ENCODE peak calls at places on chromosomes 13 and 19, in four cellular contexts. One of them, this sample, is unnamed. For H4K20me1, the result is how much of the 10 kb centered on the place peaks cover.

GRCh38 chr19:15210323-15210774 is 9.6 kb upstream of the NOTCH3 start:
- DNase-seq in H9: no peak
- DNase-seq in PC-9: peak
- DNase-seq in neural progenitor cell: no peak
- DNase-seq in this sample: peak

GRCh38 chr13:77507931-77508776 is 27.4 kb upstream of the SCEL start:
- DNase-seq in H9: no peak
- DNase-seq in PC-9: peak
- DNase-seq in neural progenitor cell: no peak
- DNase-seq in this sample: peak

GRCh38 chr13:31982540-31982939 is 49.0 kb upstream of the FRY start:
- DNase-seq in H9: no peak
- DNase-seq in neural progenitor cell: no peak
- DNase-seq in PC-9: peak
- DNase-seq in this sample: peak

GRCh38 chr13:109787135-109787954 is 962 bp upstream of the IRS2 start:
- DNase-seq in PC-9: peak
- DNase-seq in H9: peak
- DNase-seq in neural progenitor cell: peak
- DNase-seq in this sample: no peak

GRCh38 chr13:87671031-87671823 is at the start of gene SLITRK5:
- DNase-seq in neural progenitor cell: peak
- DNase-seq in PC-9: peak
- DNase-seq in H9: peak
- DNase-seq in this sample: peak

GRCh38 chr13:42615691-42616090 is 41.7 kb downstream of the TNFSF11 start:
- DNase-seq in PC-9: no peak
- DNase-seq in H9: no peak
- DNase-seq in neural progenitor cell: no peak
- DNase-seq in this sample: no peak

GRCh38 chr13:112928958-112929777 is 39.8 kb upstream of the MCF2L start:
- DNase-seq in PC-9: no peak
- DNase-seq in H9: no peak
- DNase-seq in neural progenitor cell: no peak
- DNase-seq in this sample: no peak

GRCh38 chr19:47758433-47758784 is 13.1 kb downstream of the NOP53 start:
- DNase-seq in PC-9: no peak
- DNase-seq in H9: no peak
- DNase-seq in neural progenitor cell: no peak
- DNase-seq in this sample: peak

GRCh38 chr19:29529646-29530548 is 4.1 kb downstream of the VSTM2B start:
- DNase-seq in neural progenitor cell: peak
- DNase-seq in H9: peak
- DNase-seq in PC-9: no peak
- DNase-seq in this sample: peak

GRCh38 chr13:46899801-46900200 is 2.9 kb upstream of the HTR2A start:
- DNase-seq in PC-9: no peak
- DNase-seq in H9: no peak
- DNase-seq in neural progenitor cell: no peak
- DNase-seq in this sample: no peak

GRCh38 chr19:46678110-46678732 is 17.2 kb upstream of the DACT3 start:
- DNase-seq in H9: peak
- DNase-seq in PC-9: peak
- DNase-seq in neural progenitor cell: peak
- DNase-seq in this sample: no peak

GRCh38 chr13:59531571-59532091 is 632.1 kb downstream of the DIAPH3 start:
- DNase-seq in neural progenitor cell: peak
- DNase-seq in PC-9: peak
- DNase-seq in H9: peak
- DNase-seq in this sample: no peak

GRCh38 chr19:5978606-5979552 is 939 bp upstream of the RANBP3 start:
- DNase-seq in PC-9: no peak
- DNase-seq in neural progenitor cell: no peak
- DNase-seq in H9: no peak
- DNase-seq in this sample: peak

GRCh38 chr13:101575591-101575990 is 123.1 kb downstream of the ITGBL1 start:
- DNase-seq in PC-9: peak
- DNase-seq in neural progenitor cell: no peak
- DNase-seq in H9: no peak
- DNase-seq in this sample: no peak

GRCh38 chr13:24463078-24463477 is 49.5 kb downstream of the PARP4 start:
- DNase-seq in H9: no peak
- DNase-seq in PC-9: no peak
- DNase-seq in neural progenitor cell: no peak
- DNase-seq in this sample: no peak

GRCh38 chr19:16368385-16369305 is 44.0 kb downstream of the KLF2 start:
- DNase-seq in neural progenitor cell: no peak
- DNase-seq in H9: no peak
- DNase-seq in PC-9: no peak
- DNase-seq in this sample: peak

GRCh38 chr13:30572859-30573275 is 44.9 kb upstream of the USPL1 start:
- DNase-seq in PC-9: no peak
- DNase-seq in H9: no peak
- DNase-seq in neural progenitor cell: no peak
- DNase-seq in this sample: no peak

GRCh38 chr19:3968556-3969434 is 2.1 kb downstream of the DAPK3 start:
- DNase-seq in PC-9: peak
- DNase-seq in neural progenitor cell: peak
- DNase-seq in H9: peak
- DNase-seq in this sample: peak

GRCh38 chr19:41882568-41883462 is at the start of gene ARHGEF1:
- DNase-seq in neural progenitor cell: peak
- DNase-seq in PC-9: peak
- DNase-seq in H9: no peak
- DNase-seq in this sample: peak

GRCh38 chr13:106484084-106484754 is 51.2 kb downstream of the EFNB2 start:
- DNase-seq in neural progenitor cell: no peak
- DNase-seq in PC-9: no peak
- DNase-seq in H9: no peak
- DNase-seq in this sample: no peak

GRCh38 chr13:113061796-113062425 is 43.7 kb upstream of the F7 start:
- DNase-seq in PC-9: no peak
- DNase-seq in neural progenitor cell: no peak
- DNase-seq in H9: no peak
- DNase-seq in this sample: no peak

GRCh38 chr19:7590256-7590655 is 5.4 kb upstream of the CAMSAP3 start:
- DNase-seq in PC-9: peak
- DNase-seq in H9: no peak
- DNase-seq in neural progenitor cell: no peak
- DNase-seq in this sample: peak

GRCh38 chr13:44918323-44919102 is 70.8 kb downstream of the NUFIP1 start:
- DNase-seq in H9: peak
- DNase-seq in PC-9: peak
- DNase-seq in neural progenitor cell: peak
- DNase-seq in this sample: peak

GRCh38 chr13:95300625-95301134 is 571 bp downstream of the ABCC4 start:
- DNase-seq in H9: peak
- DNase-seq in PC-9: peak
- DNase-seq in neural progenitor cell: peak
- DNase-seq in this sample: peak

DNA sequence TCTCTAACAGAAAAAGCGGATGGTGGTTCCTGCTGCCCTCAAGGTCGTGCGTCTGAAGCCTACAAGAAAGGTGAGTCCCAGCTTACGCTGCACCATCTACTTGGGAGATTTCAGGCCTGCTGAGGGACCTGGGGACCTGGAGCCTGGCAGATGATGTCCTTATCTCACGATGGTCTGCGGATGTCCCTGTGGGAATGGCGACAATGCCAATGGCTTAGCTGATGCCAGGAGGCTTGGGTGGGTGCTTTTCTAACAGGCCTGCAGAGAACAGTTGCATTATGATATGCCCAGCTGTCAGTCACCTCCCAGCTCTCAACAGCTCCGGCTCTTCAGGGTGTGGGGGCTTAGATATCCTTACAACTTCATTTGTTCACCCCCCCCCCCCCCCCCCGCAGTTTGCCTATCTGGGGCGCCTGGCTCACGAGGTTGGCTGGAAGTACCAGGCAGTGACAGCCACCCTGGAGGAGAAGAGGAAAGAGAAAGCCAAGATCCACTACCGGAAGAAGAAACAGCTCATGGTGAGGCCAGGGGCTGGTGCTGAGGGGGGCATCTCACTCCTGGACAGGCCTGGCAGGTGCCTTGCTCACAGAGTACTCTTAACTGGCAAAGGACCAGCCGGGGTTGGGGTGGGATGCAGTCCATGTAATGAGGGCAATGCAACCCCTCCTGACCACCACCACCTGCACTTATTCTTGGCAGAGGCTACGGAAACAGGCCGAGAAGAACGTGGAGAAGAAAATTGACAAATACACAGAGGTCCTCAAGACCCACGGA is 3.8 kb downstream of the RPL13A start:
- DNase-seq in H9: no peak
- DNase-seq in neural progenitor cell: peak
- DNase-seq in PC-9: no peak
- DNase-seq in this sample: peak
- H4K20me1 ChIP-seq in H9: under half
- H4K20me1 ChIP-seq in neural progenitor cell: under half
- H4K20me1 ChIP-seq in PC-9: half or more
- H4K20me1 ChIP-seq in this sample: under half

GRCh38 chr19:18651300-18651699 is 14.5 kb downstream of the KLHL26 start:
- DNase-seq in neural progenitor cell: no peak
- DNase-seq in PC-9: no peak
- DNase-seq in H9: no peak
- DNase-seq in this sample: peak
- H4K20me1 ChIP-seq in neural progenitor cell: half or more
- H4K20me1 ChIP-seq in PC-9: under half
- H4K20me1 ChIP-seq in H9: under half
- H4K20me1 ChIP-seq in this sample: under half

DNA sequence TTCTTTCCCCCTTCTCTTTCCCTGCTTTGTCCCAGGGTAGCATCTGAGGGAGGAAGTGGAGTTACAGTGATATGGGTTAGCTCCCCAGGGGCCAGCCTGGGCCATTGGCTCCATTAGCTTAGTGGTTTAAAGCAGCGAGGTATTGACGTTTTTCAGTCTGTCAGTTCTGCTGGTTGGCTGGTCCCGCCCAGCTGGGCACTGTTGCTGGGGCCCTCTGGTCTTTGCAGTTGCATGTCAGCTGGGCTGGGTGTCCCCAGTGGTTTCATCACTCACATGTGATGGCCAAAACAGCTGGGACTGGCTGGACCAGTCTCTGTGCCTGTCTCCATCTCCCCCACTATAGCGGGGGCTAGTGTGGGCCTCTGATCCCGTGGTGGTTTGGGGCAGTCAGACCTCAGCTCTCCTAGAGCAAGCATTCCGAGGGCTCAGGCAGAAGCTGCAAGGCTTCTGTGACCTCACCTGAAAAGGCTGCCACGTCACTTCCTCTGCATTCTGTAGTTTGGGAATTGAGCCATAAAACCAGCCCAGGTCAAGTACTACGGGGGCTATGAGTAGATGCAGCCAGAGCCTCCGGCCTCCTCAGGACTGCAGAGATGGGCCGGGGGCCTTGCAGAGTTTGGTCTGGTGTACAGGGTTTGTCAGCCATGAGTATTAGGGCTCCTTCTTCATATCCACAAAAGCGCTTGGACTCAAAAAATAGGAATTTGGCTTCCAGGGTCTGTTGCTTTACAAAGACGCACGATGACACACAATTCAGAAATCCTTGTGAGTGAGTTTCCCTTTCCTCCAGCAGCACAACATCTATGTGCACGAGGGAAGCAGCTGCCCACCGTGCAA is 30.0 kb downstream of the TSSK6 start:
- DNase-seq in H9: no peak
- DNase-seq in neural progenitor cell: no peak
- DNase-seq in PC-9: no peak
- DNase-seq in this sample: peak
- H4K20me1 ChIP-seq in H9: under half
- H4K20me1 ChIP-seq in neural progenitor cell: under half
- H4K20me1 ChIP-seq in PC-9: under half
- H4K20me1 ChIP-seq in this sample: under half

DNA sequence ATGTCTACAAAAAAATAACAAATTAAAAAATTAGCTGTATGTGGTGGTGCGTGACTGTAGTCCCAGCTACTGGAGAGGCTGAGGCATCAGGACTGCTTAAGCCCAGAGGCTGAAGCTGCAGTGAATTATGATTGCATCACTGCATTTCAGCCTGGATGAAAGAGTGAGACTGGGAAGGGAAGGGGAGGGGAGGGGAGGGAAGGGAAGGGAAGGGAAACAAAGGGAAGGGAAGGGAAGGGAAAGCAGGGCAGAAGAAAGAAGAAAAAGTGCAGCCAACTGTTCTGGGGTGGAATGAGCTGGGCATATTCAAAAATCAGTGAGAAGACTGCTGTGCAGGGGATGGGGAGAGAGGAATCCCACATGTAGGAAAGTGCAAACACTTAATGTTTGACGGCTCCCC is 905.5 kb downstream of the UQCRFS1 start:
- DNase-seq in PC-9: no peak
- DNase-seq in neural progenitor cell: no peak
- DNase-seq in H9: no peak
- DNase-seq in this sample: no peak
- H4K20me1 ChIP-seq in PC-9: under half
- H4K20me1 ChIP-seq in neural progenitor cell: under half
- H4K20me1 ChIP-seq in H9: under half
- H4K20me1 ChIP-seq in this sample: under half

GRCh38 chr19:45115809-45116615 is 23.0 kb downstream of the PPP1R37 start:
- DNase-seq in PC-9: no peak
- DNase-seq in H9: no peak
- DNase-seq in neural progenitor cell: no peak
- DNase-seq in this sample: no peak
- H4K20me1 ChIP-seq in PC-9: half or more
- H4K20me1 ChIP-seq in H9: under half
- H4K20me1 ChIP-seq in neural progenitor cell: half or more
- H4K20me1 ChIP-seq in this sample: half or more

GRCh38 chr13:19737844-19738557 is 44.7 kb downstream of the PSPC1 start:
- DNase-seq in PC-9: no peak
- DNase-seq in H9: no peak
- DNase-seq in neural progenitor cell: no peak
- DNase-seq in this sample: no peak
- H4K20me1 ChIP-seq in PC-9: under half
- H4K20me1 ChIP-seq in H9: under half
- H4K20me1 ChIP-seq in neural progenitor cell: half or more
- H4K20me1 ChIP-seq in this sample: under half

GRCh38 chr13:40598599-40598998 is 67.8 kb downstream of the FOXO1 start:
- DNase-seq in PC-9: no peak
- DNase-seq in H9: no peak
- DNase-seq in neural progenitor cell: no peak
- DNase-seq in this sample: no peak
- H4K20me1 ChIP-seq in PC-9: under half
- H4K20me1 ChIP-seq in H9: under half
- H4K20me1 ChIP-seq in neural progenitor cell: under half
- H4K20me1 ChIP-seq in this sample: under half